ENCODE peak calls at places on chromosomes 13 and 19, in seven cellular contexts. G, K, M, L, T, Y and V are unnamed samples.
A peak's percentile ranks its signal among the peaks of the same experiment; 100 is the strongest.

GRCh38 chr13:32212420-32212819 is 102.7 kb downstream of the ZAR1L start:
- DNase-seq in M (no peak), K (no peak), G (peak; percentile 70), Y (no peak), T (no peak), L (no peak), V (no peak)

GRCh38 chr19:13640611-13641010 is 123.7 kb upstream of the MRI1 start:
- DNase-seq in Y (no peak), G (no peak), T (no peak), L (no peak), M (no peak), K (no peak), V (no peak)

GRCh38 chr13:45142440-45143345 is 22.4 kb downstream of the GTF2F2 start:
- DNase-seq in K (no peak), L (no peak), M (no peak), Y (no peak), T (no peak), G (no peak), V (no peak)

GRCh38 chr13:54593504-54593903 is 1564.9 kb downstream of the OLFM4 start:
- DNase-seq in L (no peak), M (no peak), K (no peak), T (no peak), G (no peak), Y (no peak), V (no peak)

GRCh38 chr13:32254416-32254815 is 60.7 kb downstream of the ZAR1L start:
- DNase-seq in L (no peak), M (no peak), T (no peak), Y (no peak), G (no peak), K (no peak), V (no peak)

GRCh38 chr19:5585461-5586299 is 17.9 kb upstream of the TINCR start:
- DNase-seq in T (no peak), Y (no peak), M (peak; percentile 44), K (no peak), G (no peak), L (peak; percentile 84), V (peak; percentile 51)

GRCh38 chr19:37551123-37551993 is 43.2 kb downstream of the ZNF571 start:
- DNase-seq in M (peak; percentile 13), Y (no peak), T (no peak), G (peak; percentile 7), K (peak; percentile 64), L (no peak), V (peak; percentile 88)

GRCh38 chr19:16330811-16331690 is 6.4 kb downstream of the KLF2 start:
- DNase-seq in L (no peak), K (no peak), G (no peak), M (no peak), Y (no peak), T (no peak), V (no peak)

GRCh38 chr13:98549728-98550317 is 27.1 kb downstream of the STK24 start:
- DNase-seq in L (no peak), M (no peak), T (no peak), Y (no peak), G (no peak), K (no peak), V (no peak)

GRCh38 chr13:97222934-97223710 is 989 bp downstream of the MBNL2 start:
- DNase-seq in Y (no peak), M (no peak), G (no peak), T (no peak), L (no peak), K (no peak), V (no peak)

GRCh38 chr13:25037057-25037813 is 58.7 kb upstream of the PABPC3 start:
- DNase-seq in G (peak; percentile 23), Y (no peak), K (no peak), T (no peak), L (peak; percentile 74), M (peak; percentile 22), V (peak; percentile 80)

GRCh38 chr19:55598034-55598433 is 1.3 kb downstream of the FIZ1 start:
- DNase-seq in M (no peak), Y (no peak), T (no peak), K (no peak), G (no peak), L (peak; percentile 85), V (no peak)

GRCh38 chr13:113123226-113124150 is 889 bp downstream of the F10 start:
- DNase-seq in K (no peak), L (peak; percentile 41), G (no peak), M (no peak), Y (peak; percentile 41), T (peak; percentile 59), V (peak; percentile 73)

GRCh38 chr13:106649495-106649894 is 81.6 kb upstream of the ARGLU1 start:
- DNase-seq in M (no peak), G (no peak), Y (no peak), L (no peak), T (no peak), K (no peak), V (no peak)

GRCh38 chr13:65748227-65748626 is 1481.9 kb downstream of the PCDH9 start:
- DNase-seq in Y (no peak), G (no peak), K (no peak), L (no peak), T (no peak), M (no peak), V (no peak)

GRCh38 chr13:65746522-65746921 is 1483.6 kb downstream of the PCDH9 start:
- DNase-seq in Y (no peak), T (no peak), M (no peak), G (no peak), K (no peak), L (no peak), V (no peak)

GRCh38 chr13:65744761-65745160 is 1485.4 kb downstream of the PCDH9 start:
- DNase-seq in M (no peak), G (peak; percentile 26), K (no peak), L (no peak), Y (no peak), T (no peak), V (no peak)
- TF ChIP-seq CTCF in M (no peak), G (no peak), K (no peak), L (no peak), Y (no peak), T (no peak), V (no peak)

GRCh38 chr13:101660711-101661110 is 208.2 kb downstream of the ITGBL1 start:
- DNase-seq in G (no peak), K (no peak), M (no peak), L (no peak), T (no peak), Y (no peak), V (no peak)
- H3K9me3 ChIP-seq in G (no peaks in the 10 kb centered on the region), K (no peaks in the 10 kb centered on the region), M (no peaks in the 10 kb centered on the region), L (no peaks in the 10 kb centered on the region), T (no peaks in the 10 kb centered on the region), Y (no peaks in the 10 kb centered on the region), V (no peaks in the 10 kb centered on the region)

GRCh38 chr19:58279925-58280316 is 1.2 kb downstream of the ZNF8 start:
- DNase-seq in L (no peak), M (no peak), Y (no peak), T (no peak), K (no peak), G (no peak), V (no peak)
- H3K27ac ChIP-seq in L (no peak overlapping the region), M (no peak overlapping the region), Y (no peak overlapping the region), T (no peak overlapping the region), K (no peak overlapping the region), G (no peak overlapping the region), V (peak overlapping the region; percentile 96)

GRCh38 chr13:85970727-85971126 is 171.5 kb upstream of the SLITRK6 start:
- DNase-seq in Y (no peak), M (no peak), T (no peak), G (no peak), K (no peak), L (no peak), V (no peak)
- TF ChIP-seq CTCF in Y (peak; percentile 9), M (no peak), T (no peak), G (no peak), K (no peak), L (no peak), V (no peak)

GRCh38 chr13:29105779-29106178 is 285.6 kb downstream of the MTUS2 start:
- DNase-seq in Y (no peak), M (no peak), K (no peak), T (no peak), G (no peak), L (peak; percentile 51), V (no peak)
- H3K9me3 ChIP-seq in Y (no peaks in the 10 kb centered on the region), M (no peaks in the 10 kb centered on the region), K (no peaks in the 10 kb centered on the region), T (no peaks in the 10 kb centered on the region), G (peaks cover 17% of the 10 kb centered on the region), L (no peaks in the 10 kb centered on the region), V (no peaks in the 10 kb centered on the region)

GRCh38 chr19:2389594-2389993 is 29.5 kb downstream of the TMPRSS9 start:
- DNase-seq in G (no peak), M (no peak), L (no peak), K (no peak), T (no peak), Y (no peak), V (no peak)

GRCh38 chr19:2394669-2395292 is 32.6 kb downstream of the TIMM13 start:
- DNase-seq in L (no peak), Y (no peak), K (no peak), G (no peak), T (no peak), M (no peak), V (no peak)

GRCh38 chr19:2392366-2392765 is 32.3 kb downstream of the TMPRSS9 start:
- DNase-seq in G (no peak), K (no peak), L (no peak), Y (no peak), T (no peak), M (no peak), V (peak; percentile 40)

GRCh38 chr19:2391118-2391725 is 31.2 kb downstream of the TMPRSS9 start:
- DNase-seq in Y (no peak), T (no peak), G (peak; percentile 33), K (no peak), L (no peak), M (peak; percentile 42), V (peak; percentile 41)

DNA sequence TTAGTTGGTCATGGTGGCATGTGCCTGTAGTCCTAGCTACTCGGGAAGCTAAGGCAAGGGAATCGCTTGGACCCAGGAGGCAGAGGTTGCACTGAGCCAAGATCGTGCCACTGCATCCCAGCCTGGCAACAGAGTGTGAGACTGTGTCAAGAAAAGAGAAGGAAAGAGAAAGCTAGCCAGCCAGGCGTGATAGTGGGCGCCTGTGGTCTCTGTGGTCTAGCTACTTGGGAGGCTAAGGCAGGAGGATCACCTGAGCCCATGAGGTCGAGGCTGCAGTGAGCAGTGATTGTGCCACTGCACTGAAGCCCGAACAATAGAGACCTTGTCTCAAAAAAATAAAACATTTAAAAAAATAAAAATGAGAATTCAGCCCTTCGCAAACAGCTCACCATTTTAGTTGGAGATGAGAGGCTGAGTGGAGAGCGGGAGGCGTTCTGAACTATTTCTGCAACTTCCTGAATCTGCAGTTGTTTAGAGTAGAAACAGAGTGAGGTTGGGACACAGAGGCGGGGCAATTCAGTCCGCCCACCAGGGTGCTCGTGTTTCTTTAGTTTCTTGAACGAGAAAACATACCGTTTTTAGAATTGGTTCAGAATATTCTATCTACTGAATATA is 33.2 kb downstream of the TIMM13 start:
- DNase-seq in G (no peak), Y (no peak), K (no peak), T (no peak), M (no peak), L (no peak), V (no peak)
- H3K27ac ChIP-seq in G (no peak overlapping the region), Y (no peak overlapping the region), K (no peak overlapping the region), T (no peak overlapping the region), M (no peak overlapping the region), L (no peak overlapping the region), V (no peak overlapping the region)

DNA sequence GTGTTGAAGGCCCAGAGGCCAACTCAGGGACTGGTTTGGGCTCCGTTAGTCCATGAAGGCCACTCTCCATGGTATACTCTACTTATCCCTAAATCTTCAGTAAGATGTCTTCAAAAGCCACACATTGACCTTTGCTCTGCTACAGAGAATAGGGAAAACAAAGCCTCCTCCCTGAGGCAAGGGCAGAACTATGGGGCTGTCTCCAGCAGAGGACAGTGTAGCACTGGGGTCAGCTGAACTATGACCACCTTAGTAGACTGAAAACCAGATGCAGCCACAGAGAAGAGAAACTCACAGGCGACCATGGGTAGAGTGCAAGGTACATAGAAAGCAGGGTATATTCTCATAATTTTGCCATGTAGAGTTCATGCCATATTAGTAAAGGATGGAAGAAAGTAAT is 587.4 kb downstream of the LMO7 start:
- DNase-seq in K (no peak), M (no peak), G (no peak), Y (no peak), L (peak; percentile 33), T (no peak), V (no peak)
- TF ChIP-seq CTCF in K (no peak), M (no peak), G (no peak), Y (no peak), L (peak; percentile 52), T (no peak), V (peak; percentile 4)